ENCODE peak calls at places on chromosomes 1 and 21, in five cellular contexts. P, E, B, U and X are unnamed samples.

GRCh38 chr1:24015226-24016210 is 35.4 kb upstream of the SRSF10 start:
- DNase-seq in P (no peak), E (no peak), B (no peak), U (no peak), X (no peak)

GRCh38 chr1:41494351-41495170 is 10.1 kb upstream of the EDN2 start:
- DNase-seq in P (no peak), E (no peak), B (no peak), U (no peak), X (no peak)

GRCh38 chr1:55428944-55429931 is 214.1 kb upstream of the USP24 start:
- DNase-seq in P (no peak), E (peak), B (no peak), U (peak), X (peak)

GRCh38 chr21:42569732-42570301 is 56.2 kb downstream of the SLC37A1 start:
- DNase-seq in P (no peak), E (no peak), B (no peak), U (no peak), X (no peak)

GRCh38 chr1:31105646-31106045 is 40.1 kb upstream of the PUM1 start:
- DNase-seq in P (no peak), E (no peak), B (no peak), U (no peak), X (no peak)

GRCh38 chr1:168506204-168506819 is 37.5 kb downstream of the XCL2 start:
- DNase-seq in P (no peak), E (no peak), B (no peak), U (peak), X (no peak)

GRCh38 chr21:41762236-41762635 is 4.6 kb downstream of the RIPK4 start:
- DNase-seq in P (no peak), E (no peak), B (no peak), U (no peak), X (no peak)

GRCh38 chr21:45586289-45586858 is 44.1 kb upstream of the SLC19A1 start:
- DNase-seq in P (no peak), E (no peak), B (no peak), U (no peak), X (no peak)

GRCh38 chr1:109971559-109971958 is 13.0 kb upstream of the AHCYL1 start:
- DNase-seq in P (no peak), E (no peak), B (no peak), U (no peak), X (no peak)

GRCh38 chr1:112386024-112386723 is 9.8 kb upstream of the CTTNBP2NL start:
- DNase-seq in P (no peak), E (no peak), B (no peak), U (no peak), X (no peak)

GRCh38 chr1:11143907-11144306 is 44.2 kb upstream of the EXOSC10 start:
- DNase-seq in P (no peak), E (no peak), B (no peak), U (no peak), X (no peak)

GRCh38 chr1:223654083-223654482 is 11.4 kb downstream of the CAPN8 start:
- DNase-seq in P (no peak), E (peak), B (no peak), U (peak), X (no peak)

GRCh38 chr1:156910309-156910782 is 10.1 kb upstream of the LRRC71 start:
- DNase-seq in P (peak), E (peak), B (no peak), U (peak), X (no peak)
- H3K4me3 ChIP-seq in P (no peak), E (no peak), B (no peak), U (no peak), X (no peak)

DNA sequence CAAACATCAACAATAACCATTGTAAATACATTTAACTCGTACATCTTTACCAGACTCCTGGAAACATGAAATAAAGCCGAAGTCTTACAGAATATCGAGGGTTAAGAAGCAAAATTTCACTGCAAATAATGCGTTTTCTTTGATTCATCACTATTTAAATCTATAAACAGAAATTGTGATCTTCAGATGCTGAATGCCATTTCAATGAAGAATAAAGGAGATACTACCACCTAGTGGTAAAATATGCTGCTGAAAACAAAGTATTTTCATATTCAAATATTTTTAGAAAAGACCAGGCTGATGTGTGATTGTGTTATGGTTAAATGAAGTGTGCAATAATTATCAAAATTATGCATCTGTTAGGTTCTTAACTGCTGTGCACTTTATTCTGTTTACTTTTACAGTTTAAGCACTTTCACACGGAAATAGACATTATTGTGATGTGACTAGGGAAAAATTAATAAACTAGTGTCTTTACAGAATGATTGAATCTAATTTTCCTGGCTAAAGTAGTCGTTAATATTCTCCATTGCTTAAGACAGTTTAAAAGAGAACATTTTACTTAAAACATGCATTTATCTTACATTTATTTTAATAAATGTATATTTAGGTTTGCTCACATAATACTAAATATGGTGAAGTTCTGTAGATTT is 1093.1 kb downstream of the MRPL39 start:
- DNase-seq in P (no peak), E (peak), B (no peak), U (peak), X (no peak)
- TF ChIP-seq CTCF in P (peak), E (no peak), B (peak), U (peak), X (peak)

GRCh38 chr1:17098440-17099317 is 20.6 kb downstream of the PADI2 start:
- DNase-seq in P (peak), E (no peak), B (no peak), U (peak), X (no peak)
- H3K4me3 ChIP-seq in P (no peak), E (no peak), B (no peak), U (no peak), X (no peak)

GRCh38 chr1:230541306-230541705 is 101.0 kb upstream of the COG2 start:
- DNase-seq in P (no peak), E (no peak), B (no peak), U (no peak), X (no peak)

GRCh38 chr1:230534224-230534623 is 108.1 kb upstream of the COG2 start:
- DNase-seq in P (no peak), E (no peak), B (no peak), U (no peak), X (no peak)

GRCh38 chr1:230536641-230537155 is 105.6 kb upstream of the COG2 start:
- DNase-seq in P (no peak), E (no peak), B (no peak), U (no peak), X (no peak)

GRCh38 chr1:230540416-230540815 is 101.9 kb upstream of the COG2 start:
- DNase-seq in P (no peak), E (no peak), B (no peak), U (no peak), X (no peak)

DNA sequence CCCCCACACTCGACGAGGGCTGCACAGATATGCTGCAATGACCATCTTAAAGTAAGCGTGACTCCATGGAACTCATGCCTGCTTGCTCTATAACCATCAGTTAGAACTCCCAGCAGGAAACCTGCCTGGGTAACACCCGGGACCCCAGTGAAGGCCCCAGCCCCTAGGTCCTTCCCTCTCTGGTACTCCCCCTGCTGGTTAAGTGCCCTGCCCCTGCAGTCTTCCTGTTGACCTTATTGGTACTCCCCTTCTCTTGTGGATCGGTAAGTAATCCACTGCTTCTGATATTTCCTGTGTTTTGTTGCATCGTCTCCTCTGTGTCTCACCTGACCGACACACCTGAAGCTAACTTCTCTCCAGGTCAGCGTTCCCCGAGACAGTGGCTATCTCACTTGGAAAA is 104.8 kb upstream of the COG2 start:
- DNase-seq in P (no peak), E (no peak), B (no peak), U (no peak), X (no peak)
- TF ChIP-seq CTCF in P (no peak), E (no peak), B (peak), U (no peak), X (peak)

GRCh38 chr1:214367841-214368240 is 86.9 kb downstream of the SMYD2 start:
- DNase-seq in P (no peak), E (no peak), B (no peak), U (no peak), X (no peak)
- H3K4me3 ChIP-seq in P (no peak), E (no peak), B (no peak), U (no peak), X (no peak)

DNA sequence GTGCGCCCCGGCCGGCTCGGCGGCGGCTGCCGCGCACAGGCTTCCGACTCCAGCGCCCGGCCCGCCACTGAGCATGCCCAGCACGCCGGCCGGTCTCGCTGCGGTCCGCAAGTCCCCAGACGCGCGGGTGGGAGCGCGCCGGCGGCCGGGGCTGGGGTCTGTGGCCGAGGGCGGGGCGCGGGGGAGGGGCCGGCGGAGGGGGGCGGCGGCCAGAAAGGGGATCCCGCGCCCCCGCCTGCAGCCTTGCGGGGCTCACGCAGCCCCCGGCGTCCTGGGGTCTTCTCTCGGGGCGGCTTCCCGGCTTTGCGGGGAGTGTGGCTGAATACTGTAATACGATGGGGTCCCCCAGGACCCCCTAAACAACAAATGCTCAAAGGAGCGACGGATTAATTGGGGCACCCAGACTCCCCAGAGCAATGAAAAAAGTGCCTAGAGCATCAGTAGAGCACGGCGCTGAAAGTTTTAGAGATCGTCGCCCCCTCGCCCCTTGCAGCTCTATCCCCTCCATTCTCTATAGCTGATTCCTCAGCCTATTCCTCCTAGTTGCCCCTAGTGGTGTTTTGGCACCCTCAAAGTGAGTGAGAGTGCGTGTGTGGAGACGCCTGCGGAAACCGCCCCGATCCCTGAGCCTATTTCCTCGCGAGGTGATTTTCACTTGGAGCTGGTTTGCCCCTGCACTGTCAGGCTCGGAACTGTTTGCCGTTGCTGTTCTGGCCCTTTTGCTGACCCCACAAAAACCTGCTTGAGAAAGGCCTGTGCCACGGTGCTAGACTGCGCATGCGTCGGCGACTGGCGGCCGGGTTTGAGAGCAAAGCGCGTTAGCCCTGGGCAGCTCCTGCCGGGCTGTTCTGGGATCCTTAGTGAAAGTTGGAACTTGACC is at the start of gene VAV3:
- DNase-seq in P (peak), E (peak), B (no peak), U (peak), X (no peak)
- TF ChIP-seq CTCF in P (peak), E (no peak), B (peak), U (no peak), X (peak)

GRCh38 chr1:107187399-107187798 is 46.6 kb downstream of the NTNG1 start:
- DNase-seq in P (no peak), E (no peak), B (no peak), U (no peak), X (no peak)
- H3K4me3 ChIP-seq in P (no peak), E (no peak), B (no peak), U (no peak), X (no peak)

DNA sequence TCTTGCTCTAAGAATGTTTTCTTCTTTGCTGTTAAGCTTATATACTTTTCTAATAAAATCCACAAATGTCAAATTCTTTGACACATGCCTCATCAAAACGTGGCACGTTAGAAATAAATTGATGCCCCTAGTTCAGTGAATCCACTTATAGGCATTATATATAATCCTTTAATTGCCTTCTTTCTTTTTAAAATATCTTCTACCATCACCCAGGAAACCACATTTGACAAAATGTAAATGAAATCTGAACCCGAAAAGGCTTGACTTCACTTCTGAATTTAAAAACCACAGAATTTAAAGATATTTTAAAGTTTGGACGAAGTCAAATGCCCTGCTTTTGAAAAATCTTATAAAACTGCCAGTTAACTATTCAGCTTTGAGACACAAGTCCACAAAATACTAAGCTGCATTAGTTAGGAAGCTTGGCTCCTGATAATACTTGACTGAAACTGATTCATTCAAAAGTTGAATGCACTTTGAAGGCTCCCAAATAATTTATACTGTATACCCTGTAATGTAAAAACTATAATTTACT is 22.4 kb upstream of the KIFAP3 start:
- DNase-seq in P (no peak), E (no peak), B (no peak), U (no peak), X (no peak)
- TF ChIP-seq CTCF in P (no peak), E (no peak), B (no peak), U (no peak), X (no peak)